ENCODE peak calls at places on chromosomes 7 and 10, in five cellular contexts. R is A549, H is H1, M is HCT116, N is SK-N-SH. Y is an unnamed sample.

GRCh38 chr10:12333382-12334185 is 15.8 kb upstream of the CAMK1D start:
- DNase-seq in N (peak), M (peak), H (no peak), R (peak), Y (no peak)

GRCh38 chr7:149882264-149883048 is 8.7 kb downstream of the ATP6V0E2 start:
- DNase-seq in R (no peak), M (no peak), H (no peak), N (no peak), Y (no peak)

GRCh38 chr7:28102778-28103177 is 77.8 kb downstream of the JAZF1 start:
- DNase-seq in H (no peak), R (peak), N (no peak), M (peak), Y (no peak)

GRCh38 chr10:93993782-93994668 is at the start of gene PLCE1:
- DNase-seq in N (peak), R (peak), M (no peak), H (no peak), Y (no peak)

GRCh38 chr10:130242483-130242882 is 106.3 kb downstream of the GLRX3 start:
- DNase-seq in H (no peak), N (no peak), M (no peak), R (no peak), Y (no peak)

GRCh38 chr10:130547368-130547767 is 411.2 kb downstream of the GLRX3 start:
- DNase-seq in N (peak), M (no peak), H (no peak), R (no peak), Y (no peak)

GRCh38 chr7:67100956-67101361 is 104.3 kb downstream of the TYW1 start:
- DNase-seq in H (no peak), N (no peak), R (no peak), M (no peak), Y (peak)

GRCh38 chr7:50665403-50666123 is 100.4 kb upstream of the DDC start:
- DNase-seq in H (no peak), R (no peak), N (no peak), M (no peak), Y (no peak)

GRCh38 chr10:30351502-30351901 is 2.4 kb upstream of the MTPAP start:
- DNase-seq in M (no peak), H (no peak), R (no peak), N (no peak), Y (no peak)

GRCh38 chr10:30355601-30356000 is 6.5 kb upstream of the MTPAP start:
- DNase-seq in N (no peak), H (no peak), R (no peak), M (no peak), Y (no peak)

GRCh38 chr10:30352377-30352776 is 3.3 kb upstream of the MTPAP start:
- DNase-seq in H (no peak), R (no peak), N (no peak), M (no peak), Y (no peak)

GRCh38 chr10:30354669-30355068 is 5.6 kb upstream of the MTPAP start:
- DNase-seq in M (no peak), N (no peak), H (no peak), R (no peak), Y (no peak)

DNA sequence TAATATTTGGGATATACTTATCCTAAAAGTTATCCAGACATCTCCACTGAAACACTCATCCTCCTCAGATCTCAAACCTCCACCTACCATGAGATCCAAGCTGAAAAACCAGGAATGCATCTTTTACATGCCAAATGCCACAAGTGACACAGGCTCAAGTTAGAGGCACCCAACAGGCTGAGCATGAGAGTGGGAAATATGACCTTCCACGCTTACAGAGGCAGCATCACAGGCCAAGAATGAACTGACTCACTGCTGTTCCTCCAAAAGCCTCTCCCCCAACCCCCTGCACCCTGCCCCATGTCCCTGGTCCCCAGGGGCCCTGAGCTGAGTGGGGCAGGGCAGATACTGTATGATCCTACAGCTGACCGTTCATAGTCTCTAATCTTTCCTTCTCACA is 4.8 kb upstream of the MTPAP start:
- DNase-seq in R (no peak), M (no peak), H (no peak), N (no peak), Y (no peak)
- TF ChIP-seq MAX in R (no peak), M (no peak), H (no peak), N (no peak), Y (no peak)

GRCh38 chr7:32511791-32512190 is 16.5 kb downstream of the AVL9 start:
- DNase-seq in M (no peak), H (no peak), N (no peak), R (no peak), Y (no peak)

GRCh38 chr7:32502656-32503189 is 7.4 kb downstream of the AVL9 start:
- DNase-seq in M (no peak), N (no peak), R (no peak), H (no peak), Y (no peak)

GRCh38 chr7:32501522-32501921 is 6.2 kb downstream of the AVL9 start:
- DNase-seq in M (peak), H (no peak), N (no peak), R (no peak), Y (peak)

GRCh38 chr7:32507416-32507815 is 12.1 kb downstream of the AVL9 start:
- DNase-seq in M (no peak), H (no peak), N (no peak), R (no peak), Y (no peak)

GRCh38 chr7:32506266-32507054 is 11.2 kb downstream of the AVL9 start:
- DNase-seq in M (peak), R (peak), N (no peak), H (no peak), Y (peak)
- H3K27ac ChIP-seq in M (peak), R (peak), N (peak), H (no peak), Y (peak)

GRCh38 chr7:131231381-131232220 is 96.1 kb upstream of the MKLN1 start:
- DNase-seq in N (no peak), H (no peak), M (no peak), R (no peak), Y (no peak)
- TF ChIP-seq MAX in N (no peak), H (no peak), M (no peak), R (no peak), Y (no peak)

GRCh38 chr10:33132626-33133025 is 174.6 kb upstream of the ITGB1 start:
- DNase-seq in R (no peak), N (no peak), M (no peak), H (no peak), Y (no peak)

GRCh38 chr10:33129181-33129928 is 171.3 kb upstream of the ITGB1 start:
- DNase-seq in H (no peak), N (no peak), M (no peak), R (peak), Y (no peak)

GRCh38 chr10:33126742-33127141 is 168.7 kb upstream of the ITGB1 start:
- DNase-seq in R (no peak), N (no peak), H (no peak), M (no peak), Y (no peak)

GRCh38 chr10:33127622-33128021 is 169.6 kb upstream of the ITGB1 start:
- DNase-seq in N (no peak), M (no peak), R (no peak), H (no peak), Y (no peak)

GRCh38 chr10:33129987-33130386 is 172.0 kb upstream of the ITGB1 start:
- DNase-seq in R (no peak), M (no peak), H (no peak), N (no peak), Y (no peak)
- H3K27ac ChIP-seq in R (peak), M (no peak), H (no peak), N (peak), Y (no peak)

DNA sequence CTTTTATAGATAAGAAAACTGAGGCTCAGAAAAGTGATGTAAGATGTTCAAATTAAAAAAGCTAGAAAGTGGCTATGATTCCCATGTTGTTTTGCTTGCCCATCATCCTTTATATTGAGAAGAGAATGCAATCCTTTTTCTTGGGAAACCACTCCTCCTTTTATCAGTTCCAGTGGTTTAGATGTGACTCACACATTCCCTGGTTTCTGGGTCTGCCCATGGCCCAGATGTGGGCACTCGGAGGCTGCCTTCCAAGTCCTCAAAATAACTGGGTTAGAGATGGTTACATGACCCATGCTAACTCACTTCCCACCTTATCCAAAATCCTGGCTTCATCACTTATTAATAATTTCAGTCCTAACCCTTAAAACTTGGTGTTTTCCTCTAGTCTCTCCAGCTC is 550.0 kb downstream of the MDFIC start:
- DNase-seq in M (no peak), N (no peak), H (no peak), R (no peak), Y (no peak)
- TF ChIP-seq MAX in M (no peak), N (no peak), H (no peak), R (no peak), Y (no peak)

GRCh38 chr10:79263951-79264350 is 83.3 kb upstream of the PPIF start:
- DNase-seq in R (no peak), N (no peak), M (no peak), H (no peak), Y (no peak)

GRCh38 chr10:79266092-79266491 is 81.2 kb upstream of the PPIF start:
- DNase-seq in N (no peak), M (no peak), H (no peak), R (no peak), Y (no peak)

GRCh38 chr10:79262959-79263746 is 84.1 kb upstream of the PPIF start:
- DNase-seq in N (no peak), M (no peak), R (no peak), H (no peak), Y (no peak)

GRCh38 chr10:79266543-79267312 is 80.5 kb upstream of the PPIF start:
- DNase-seq in R (no peak), M (no peak), N (no peak), H (no peak), Y (peak)

DNA sequence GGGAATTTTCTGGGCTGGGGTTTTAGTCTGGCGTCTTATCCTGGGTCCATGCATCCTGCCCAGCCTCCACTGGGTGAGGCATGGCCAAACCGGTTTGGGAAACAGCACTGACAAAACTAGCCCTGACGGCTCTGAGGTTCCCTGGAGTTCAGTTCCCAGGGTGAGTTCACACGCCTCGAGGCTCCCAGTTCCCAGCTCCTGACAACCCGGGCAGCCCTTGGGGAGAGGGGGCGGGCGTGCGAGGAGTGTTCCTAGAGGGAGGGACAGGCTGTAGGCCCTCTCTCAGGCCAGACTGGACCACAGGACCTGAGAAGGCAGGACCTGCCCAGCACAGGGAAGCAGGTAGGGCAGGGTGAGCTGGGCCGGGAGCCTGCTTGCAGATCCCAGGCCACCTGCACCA is 82.3 kb upstream of the PPIF start:
- DNase-seq in H (no peak), R (no peak), N (no peak), M (no peak), Y (no peak)
- H3K27ac ChIP-seq in H (no peak), R (no peak), N (peak), M (no peak), Y (no peak)

GRCh38 chr7:86848226-86848625 is 204.5 kb downstream of the GRM3 start:
- DNase-seq in H (no peak), R (no peak), N (no peak), M (no peak), Y (no peak)

GRCh38 chr7:86844608-86845007 is 200.9 kb downstream of the GRM3 start:
- DNase-seq in R (no peak), N (no peak), M (no peak), H (no peak), Y (no peak)

GRCh38 chr7:86846494-86847190 is 202.9 kb downstream of the GRM3 start:
- DNase-seq in N (no peak), R (no peak), H (no peak), M (no peak), Y (no peak)
- TF ChIP-seq MAX in N (no peak), R (no peak), H (no peak), M (no peak), Y (no peak)

GRCh38 chr10:3478153-3478552 is 305.6 kb upstream of the PITRM1 start:
- DNase-seq in M (no peak), H (no peak), R (no peak), N (no peak), Y (no peak)
- H3K27ac ChIP-seq in M (no peak), H (no peak), R (peak), N (no peak), Y (no peak)